ENCODE peak calls at places on chromosomes 13 and 19, in ten cellular contexts. O is glutamatergic neuron, V is Peyer's patch, S is endodermal cell, L is H1, Q is BJ, Z is esophagus muscularis mucosa, A is cardiac fibroblast, C is PC-9, T is lower leg skin. F is an unnamed sample.
A peak's percentile ranks its signal among the peaks of the same experiment; 100 is the strongest.

GRCh38 chr13:42275098-42275471 is 3.1 kb downstream of the AKAP11 start:
- DNase-seq in O (no peak), V (no peak), S (no peak), L (no peak), Q (no peak), Z (no peak), A (no peak), C (no peak), T (no peak), F (no peak)

GRCh38 chr19:4566402-4567051 is 7.0 kb upstream of the SEMA6B start:
- DNase-seq in O (no peak), V (no peak), S (no peak), L (no peak), Q (no peak), Z (no peak), A (no peak), C (no peak), T (no peak), F (no peak)

GRCh38 chr19:4172861-4173473 is 9.4 kb downstream of the SIRT6 start:
- DNase-seq in O (peak; percentile 72), V (peak; percentile 72), S (peak; percentile 95), L (no peak), Q (no peak), Z (no peak), A (peak; percentile 42), C (peak; percentile 51), T (no peak), F (peak; percentile 83)

GRCh38 chr13:73835138-73835721 is 299.0 kb downstream of the KLF12 start:
- DNase-seq in O (no peak), V (no peak), S (no peak), L (no peak), Q (no peak), Z (no peak), A (peak; percentile 69), C (no peak), T (no peak), F (no peak)

GRCh38 chr13:24629320-24629719 is 50.9 kb upstream of the ATP12A start:
- DNase-seq in O (no peak), V (no peak), S (peak; percentile 2), L (no peak), Q (no peak), Z (no peak), A (no peak), C (no peak), T (peak; percentile 17), F (no peak)

GRCh38 chr13:33764716-33765115 is 53.2 kb upstream of the RFC3 start:
- DNase-seq in O (no peak), V (no peak), S (no peak), L (no peak), Q (no peak), Z (no peak), A (no peak), C (no peak), T (no peak), F (no peak)

GRCh38 chr19:50191270-50191669 is 12.2 kb upstream of the MYH14 start:
- DNase-seq in O (no peak), V (no peak), S (no peak), L (no peak), Q (no peak), Z (no peak), A (no peak), C (no peak), T (no peak), F (no peak)

GRCh38 chr19:8618751-8619150 is 8.2 kb upstream of the ADAMTS10 start:
- DNase-seq in O (no peak), V (no peak), S (no peak), L (no peak), Q (no peak), Z (no peak), A (peak; percentile 35), C (no peak), T (no peak), F (no peak)

GRCh38 chr19:34482380-34483250 is 1.1 kb downstream of the WTIP start:
- DNase-seq in O (peak; percentile 49), V (peak; percentile 42), S (peak; percentile 80), L (no peak), Q (no peak), Z (no peak), A (peak; percentile 46), C (no peak), T (peak; percentile 87), F (no peak)

GRCh38 chr13:93364166-93364565 is 137.6 kb downstream of the GPC6 start:
- DNase-seq in O (no peak), V (no peak), S (no peak), L (no peak), Q (no peak), Z (no peak), A (peak; percentile 14), C (no peak), T (no peak), F (no peak)

GRCh38 chr19:35571406-35571965 is 8.0 kb upstream of the ATP4A start:
- DNase-seq in O (no peak), V (no peak), S (no peak), L (no peak), Q (no peak), Z (no peak), A (no peak), C (no peak), T (no peak), F (no peak)

GRCh38 chr19:8663920-8664670 is 33.7 kb downstream of the NFILZ start:
- DNase-seq in O (no peak), V (no peak), S (no peak), L (no peak), Q (no peak), Z (no peak), A (no peak), C (no peak), T (no peak), F (no peak)

GRCh38 chr13:21676611-21677021 is 5.7 kb downstream of the FGF9 start:
- DNase-seq in O (peak; percentile 53), V (peak; percentile 63), S (peak; percentile 90), L (no peak), Q (no peak), Z (no peak), A (no peak), C (no peak), T (no peak), F (no peak)

GRCh38 chr19:19742773-19743172 is 9.9 kb upstream of the ZNF14 start:
- DNase-seq in O (no peak), V (no peak), S (no peak), L (no peak), Q (no peak), Z (no peak), A (no peak), C (no peak), T (peak; percentile 80), F (no peak)
- TF ChIP-seq CTCF in O (no peak), V (no peak), S (no peak), L (no peak), Q (no peak), Z (no peak), A (no peak), C (no peak), T (no peak), F (no peak)

GRCh38 chr13:51339354-51339753 is at the start of gene SERPINE3:
- DNase-seq in O (no peak), V (no peak), S (peak; percentile 42), L (no peak), Q (no peak), Z (no peak), A (no peak), C (no peak), T (no peak), F (no peak)
- TF ChIP-seq CTCF in O (no peak), V (no peak), S (no peak), L (no peak), Q (no peak), Z (no peak), A (no peak), C (no peak), T (no peak), F (no peak)

GRCh38 chr19:27773318-27774094 is 1439.4 kb downstream of the UQCRFS1 start:
- DNase-seq in O (no peak), V (no peak), S (peak; percentile 23), L (no peak), Q (no peak), Z (no peak), A (no peak), C (no peak), T (no peak), F (no peak)

GRCh38 chr19:27774827-27775226 is 1438.1 kb downstream of the UQCRFS1 start:
- DNase-seq in O (no peak), V (no peak), S (peak; percentile 86), L (no peak), Q (no peak), Z (no peak), A (peak; percentile 29), C (no peak), T (no peak), F (peak; percentile 58)

GRCh38 chr19:27775395-27775794 is 1437.6 kb downstream of the UQCRFS1 start:
- DNase-seq in O (no peak), V (no peak), S (peak; percentile 41), L (no peak), Q (no peak), Z (peak; percentile 60), A (peak; percentile 11), C (no peak), T (no peak), F (no peak)

GRCh38 chr19:27776020-27776419 is 1436.9 kb downstream of the UQCRFS1 start:
- DNase-seq in O (no peak), V (no peak), S (peak; percentile 81), L (no peak), Q (no peak), Z (no peak), A (peak; percentile 90), C (peak; percentile 9), T (no peak), F (no peak)

GRCh38 chr19:27774337-27774736 is 1438.6 kb downstream of the UQCRFS1 start:
- DNase-seq in O (peak; percentile 41), V (no peak), S (peak; percentile 84), L (no peak), Q (no peak), Z (no peak), A (peak; percentile 23), C (no peak), T (no peak), F (no peak)
- TF ChIP-seq CTCF in O (peak; percentile 52), V (no peak), S (peak; percentile 46), L (peak; percentile 71), Q (peak; percentile 28), Z (no peak), A (peak; percentile 52), C (peak; percentile 47), T (no peak), F (peak; percentile 55)

GRCh38 chr19:41543582-41543981 is 32.4 kb upstream of the CEACAM21 start:
- DNase-seq in O (no peak), V (no peak), S (no peak), L (no peak), Q (no peak), Z (no peak), A (no peak), C (no peak), T (no peak), F (no peak)

GRCh38 chr19:41542622-41543021 is 33.3 kb upstream of the CEACAM21 start:
- DNase-seq in O (no peak), V (no peak), S (no peak), L (no peak), Q (no peak), Z (no peak), A (no peak), C (no peak), T (no peak), F (no peak)

GRCh38 chr19:41545547-41545946 is 30.4 kb upstream of the CEACAM21 start:
- DNase-seq in O (no peak), V (peak; percentile 70), S (no peak), L (no peak), Q (no peak), Z (no peak), A (no peak), C (no peak), T (no peak), F (no peak)

GRCh38 chr19:41540041-41540695 is 35.8 kb upstream of the CEACAM21 start:
- DNase-seq in O (no peak), V (no peak), S (no peak), L (no peak), Q (no peak), Z (no peak), A (no peak), C (no peak), T (no peak), F (no peak)

GRCh38 chr19:41541990-41542584 is 33.9 kb upstream of the CEACAM21 start:
- DNase-seq in O (peak; percentile 66), V (peak; percentile 91), S (peak; percentile 88), L (no peak), Q (no peak), Z (no peak), A (peak; percentile 59), C (peak; percentile 32), T (peak; percentile 91), F (no peak)
- TF ChIP-seq CTCF in O (peak; percentile 76), V (peak; percentile 42), S (peak; percentile 89), L (peak; percentile 35), Q (peak; percentile 62), Z (peak; percentile 35), A (peak; percentile 67), C (peak; percentile 59), T (no peak), F (peak; percentile 67)